ENCODE peak calls at places on chromosomes 1 and 21, in ten cellular contexts. M is stimulated activated CD8-positive, alpha-beta memory T cell treated with anti-CD3 and anti-CD28 coated beads, Interleukin-2, amount 100 ng/mL, for 1 hour; Z is activated naive CD8-positive, alpha-beta T cell treated with anti-CD3 and anti-CD28 coated beads, Interleukin-2, amount 10 ng/mL, durations not matched to agents 7 days and 5 days; P is WTC11; W is activated CD8-positive, alpha-beta memory T cell treated with anti-CD3 and anti-CD28 coated beads, Interleukin-2, amount 50 U/mL, for 48 hours; H is T-helper 9 cell; D is EH; T is activated T-cell treated with anti-CD3 and anti-CD28 coated beads, Interleukin-2, amount 50 U/mL, for 24 hours; B is GM04503; V is HEK293T. G is an unnamed sample.
A peak's percentile ranks its signal among the peaks of the same experiment; 100 is the strongest.

GRCh38 chr1:6181347-6181770 is 1.2 kb upstream of the CHD5 start:
- DNase-seq in B (no peak), H (no peak), M (no peak), T (no peak), V (no peak), W (no peak), D (peak; percentile 15), P (peak; percentile 33), Z (no peak), G (no peak)

GRCh38 chr1:29649375-29650040 is 413.2 kb downstream of the PTPRU start:
- DNase-seq in P (no peak), M (no peak), V (no peak), T (no peak), B (no peak), H (no peak), D (no peak), Z (no peak), W (peak; percentile 35), G (no peak)

GRCh38 chr1:228416217-228416971 is at the start of gene TRIM17:
- DNase-seq in T (peak; percentile 71), Z (peak; percentile 58), H (peak; percentile 31), P (peak; percentile 84), D (peak; percentile 44), M (no peak), B (no peak), W (peak; percentile 75), V (no peak), G (no peak)

GRCh38 chr1:153796786-153797659 is 21.8 kb downstream of the SLC27A3 start:
- DNase-seq in B (no peak), V (peak; percentile 90), H (peak; percentile 83), T (peak; percentile 83), P (peak; percentile 91), M (peak; percentile 63), W (peak; percentile 90), D (peak; percentile 69), Z (peak; percentile 75), G (no peak)

GRCh38 chr1:38489844-38490270 is 369.7 kb downstream of the RRAGC start:
- DNase-seq in T (peak; percentile 69), W (peak; percentile 76), Z (peak; percentile 38), B (no peak), H (peak; percentile 12), D (peak; percentile 16), M (no peak), V (peak; percentile 85), P (peak; percentile 95), G (no peak)

GRCh38 chr1:24203404-24203803 is 16.3 kb upstream of the IFNLR1 start:
- DNase-seq in W (no peak), T (no peak), M (no peak), V (no peak), P (no peak), D (no peak), Z (no peak), B (no peak), H (no peak), G (no peak)

GRCh38 chr1:185934476-185935189 is 200.4 kb downstream of the HMCN1 start:
- DNase-seq in T (no peak), Z (no peak), W (no peak), M (no peak), V (no peak), B (peak; percentile 35), P (no peak), D (peak; percentile 65), H (no peak), G (peak; percentile 68)

GRCh38 chr1:61942856-61943255 is 200.6 kb downstream of the PATJ start:
- DNase-seq in T (no peak), M (no peak), Z (no peak), W (no peak), D (no peak), B (no peak), V (no peak), P (no peak), H (no peak), G (no peak)

GRCh38 chr21:31875424-31876097 is 2.7 kb downstream of the HUNK start:
- DNase-seq in T (no peak), P (no peak), V (no peak), D (peak; percentile 41), W (no peak), B (no peak), Z (no peak), M (no peak), H (no peak), G (no peak)

GRCh38 chr1:48526045-48526714 is 54.2 kb upstream of the SPATA6 start:
- DNase-seq in Z (no peak), B (no peak), H (no peak), W (no peak), V (no peak), T (no peak), P (no peak), D (peak; percentile 3), M (no peak), G (peak; percentile 17)

GRCh38 chr1:225506727-225507126 is 78.9 kb upstream of the LBR start:
- DNase-seq in P (no peak), D (no peak), B (no peak), M (no peak), W (no peak), Z (no peak), T (no peak), H (no peak), V (no peak), G (no peak)

GRCh38 chr1:175984813-175985212 is 222.3 kb downstream of the COP1 start:
- DNase-seq in P (no peak), B (no peak), M (no peak), D (no peak), W (no peak), H (no peak), Z (no peak), V (no peak), T (no peak), G (no peak)

GRCh38 chr1:156368157-156368658 is 803 bp upstream of the RHBG start:
- DNase-seq in H (no peak), P (no peak), Z (no peak), V (no peak), T (no peak), D (peak; percentile 22), M (no peak), W (no peak), B (no peak), G (no peak)

GRCh38 chr1:93591833-93592635 is 89.6 kb downstream of the BCAR3 start:
- DNase-seq in H (no peak), V (peak; percentile 71), B (no peak), M (no peak), T (no peak), W (peak; percentile 67), P (peak; percentile 44), D (no peak), Z (peak; percentile 64), G (no peak)

GRCh38 chr1:53077599-53077965 is 15.6 kb downstream of the PODN start:
- DNase-seq in D (no peak), M (no peak), V (no peak), P (no peak), W (no peak), H (no peak), B (no peak), Z (no peak), T (no peak), G (no peak)

GRCh38 chr21:15289896-15290841 is 225.4 kb upstream of the NRIP1 start:
- DNase-seq in D (peak; percentile 6), B (no peak), W (no peak), M (no peak), T (no peak), P (peak; percentile 88), V (peak; percentile 61), Z (no peak), H (no peak), G (no peak)

GRCh38 chr1:235136111-235136510 is 7.5 kb upstream of the TOMM20 start:
- DNase-seq in H (no peak), P (no peak), Z (no peak), D (no peak), V (no peak), T (no peak), M (no peak), B (no peak), W (no peak), G (no peak)

GRCh38 chr1:71561206-71561605 is 480.4 kb upstream of the ZRANB2 start:
- DNase-seq in W (no peak), D (peak; percentile 32), V (no peak), Z (no peak), T (no peak), P (no peak), M (no peak), B (no peak), H (no peak), G (peak; percentile 32)

GRCh38 chr1:232968965-232969364 is 18.6 kb downstream of the NTPCR start:
- DNase-seq in M (no peak), H (no peak), V (no peak), W (no peak), Z (no peak), P (no peak), D (peak; percentile 13), B (no peak), T (no peak), G (no peak)

GRCh38 chr1:52139817-52140540 is 1.9 kb upstream of the ZFYVE9 start:
- DNase-seq in D (peak; percentile 81), W (no peak), Z (no peak), H (no peak), P (no peak), T (no peak), M (no peak), B (peak; percentile 65), V (no peak), G (peak; percentile 81)

GRCh38 chr1:28456078-28456477 is 49.8 kb upstream of the RCC1 start:
- DNase-seq in P (no peak), W (no peak), V (no peak), H (no peak), T (no peak), D (peak; percentile 87), Z (no peak), B (no peak), M (no peak), G (peak; percentile 33)

GRCh38 chr1:247669225-247669624 is 10.3 kb downstream of the OR13G1 start:
- DNase-seq in V (no peak), Z (no peak), W (no peak), T (no peak), D (no peak), M (no peak), P (no peak), B (no peak), H (no peak), G (no peak)